ENCODE peak calls at places on chromosomes 3 and 15, in six cellular contexts. One of them, this sample, is unnamed.

GRCh38 chr3:60920519-60920918 is 330.7 kb downstream of the FHIT start:
- DNase-seq in HCEC 1CT: no peak
- DNase-seq in cardiac muscle cell: no peak
- DNase-seq in AG04450: no peak
- DNase-seq in skeletal muscle cell: peak; percentile 4
- DNase-seq in activated naive CD8-positive, alpha-beta T cell treated with anti-CD3 and anti-CD28 coated beads for 36 hours: no peak
- DNase-seq in this sample: no peak

GRCh38 chr3:122754867-122755835 is 38.5 kb downstream of the HSPBAP1 start:
- DNase-seq in HCEC 1CT: peak; percentile 50
- DNase-seq in cardiac muscle cell: peak; percentile 67
- DNase-seq in AG04450: no peak
- DNase-seq in skeletal muscle cell: peak; percentile 5
- DNase-seq in activated naive CD8-positive, alpha-beta T cell treated with anti-CD3 and anti-CD28 coated beads for 36 hours: no peak
- DNase-seq in this sample: no peak

GRCh38 chr15:98612490-98613110 is 35.7 kb upstream of the IGF1R start:
- DNase-seq in HCEC 1CT: no peak
- DNase-seq in cardiac muscle cell: no peak
- DNase-seq in AG04450: no peak
- DNase-seq in skeletal muscle cell: no peak
- DNase-seq in activated naive CD8-positive, alpha-beta T cell treated with anti-CD3 and anti-CD28 coated beads for 36 hours: no peak
- DNase-seq in this sample: no peak

GRCh38 chr3:2661078-2661477 is 449.1 kb downstream of the IL5RA start:
- DNase-seq in HCEC 1CT: peak; percentile 86
- DNase-seq in cardiac muscle cell: no peak
- DNase-seq in AG04450: no peak
- DNase-seq in skeletal muscle cell: no peak
- DNase-seq in activated naive CD8-positive, alpha-beta T cell treated with anti-CD3 and anti-CD28 coated beads for 36 hours: no peak
- DNase-seq in this sample: no peak

GRCh38 chr3:80338366-80338765 is 570.6 kb upstream of the ROBO1 start:
- DNase-seq in HCEC 1CT: no peak
- DNase-seq in cardiac muscle cell: peak; percentile 3
- DNase-seq in AG04450: no peak
- DNase-seq in skeletal muscle cell: peak; percentile 51
- DNase-seq in activated naive CD8-positive, alpha-beta T cell treated with anti-CD3 and anti-CD28 coated beads for 36 hours: no peak
- DNase-seq in this sample: no peak

GRCh38 chr15:61381501-61381900 is 152.4 kb upstream of the RORA start:
- DNase-seq in HCEC 1CT: no peak
- DNase-seq in cardiac muscle cell: no peak
- DNase-seq in AG04450: no peak
- DNase-seq in skeletal muscle cell: no peak
- DNase-seq in activated naive CD8-positive, alpha-beta T cell treated with anti-CD3 and anti-CD28 coated beads for 36 hours: no peak
- DNase-seq in this sample: no peak

GRCh38 chr3:70040386-70040785 is 40.9 kb downstream of the SAMMSON start:
- DNase-seq in HCEC 1CT: no peak
- DNase-seq in cardiac muscle cell: no peak
- DNase-seq in AG04450: no peak
- DNase-seq in skeletal muscle cell: no peak
- DNase-seq in activated naive CD8-positive, alpha-beta T cell treated with anti-CD3 and anti-CD28 coated beads for 36 hours: no peak
- DNase-seq in this sample: no peak

GRCh38 chr3:76436895-76437294 is 603.0 kb upstream of the ROBO2 start:
- DNase-seq in HCEC 1CT: peak; percentile 69
- DNase-seq in cardiac muscle cell: no peak
- DNase-seq in AG04450: no peak
- DNase-seq in skeletal muscle cell: peak; percentile 25
- DNase-seq in activated naive CD8-positive, alpha-beta T cell treated with anti-CD3 and anti-CD28 coated beads for 36 hours: no peak
- DNase-seq in this sample: no peak

GRCh38 chr15:99169769-99170311 is 65.0 kb downstream of the SYNM start:
- DNase-seq in HCEC 1CT: peak; percentile 54
- DNase-seq in cardiac muscle cell: peak; percentile 86
- DNase-seq in AG04450: peak; percentile 47
- DNase-seq in skeletal muscle cell: no peak
- DNase-seq in activated naive CD8-positive, alpha-beta T cell treated with anti-CD3 and anti-CD28 coated beads for 36 hours: no peak
- DNase-seq in this sample: no peak

GRCh38 chr3:41888368-41889076 is 73.4 kb downstream of the ULK4 start:
- DNase-seq in HCEC 1CT: no peak
- DNase-seq in cardiac muscle cell: no peak
- DNase-seq in AG04450: no peak
- DNase-seq in skeletal muscle cell: no peak
- DNase-seq in activated naive CD8-positive, alpha-beta T cell treated with anti-CD3 and anti-CD28 coated beads for 36 hours: no peak
- DNase-seq in this sample: no peak

GRCh38 chr15:88680241-88680910 is 41.6 kb downstream of the ISG20 start:
- DNase-seq in HCEC 1CT: no peak
- DNase-seq in cardiac muscle cell: no peak
- DNase-seq in AG04450: no peak
- DNase-seq in skeletal muscle cell: no peak
- DNase-seq in activated naive CD8-positive, alpha-beta T cell treated with anti-CD3 and anti-CD28 coated beads for 36 hours: no peak
- DNase-seq in this sample: no peak

GRCh38 chr15:42133892-42134502 is 22.4 kb downstream of the PLA2G4F start:
- DNase-seq in HCEC 1CT: peak; percentile 29
- DNase-seq in cardiac muscle cell: peak; percentile 57
- DNase-seq in AG04450: no peak
- DNase-seq in skeletal muscle cell: peak; percentile 1
- DNase-seq in activated naive CD8-positive, alpha-beta T cell treated with anti-CD3 and anti-CD28 coated beads for 36 hours: peak; percentile 64
- DNase-seq in this sample: no peak

GRCh38 chr3:198046120-198046857 is 86.3 kb downstream of the LMLN start:
- DNase-seq in HCEC 1CT: no peak
- DNase-seq in cardiac muscle cell: no peak
- DNase-seq in AG04450: no peak
- DNase-seq in skeletal muscle cell: no peak
- DNase-seq in activated naive CD8-positive, alpha-beta T cell treated with anti-CD3 and anti-CD28 coated beads for 36 hours: no peak
- DNase-seq in this sample: no peak

GRCh38 chr3:186454881-186455703 is 89.1 kb downstream of the CRYGS start:
- DNase-seq in HCEC 1CT: no peak
- DNase-seq in cardiac muscle cell: no peak
- DNase-seq in AG04450: no peak
- DNase-seq in skeletal muscle cell: no peak
- DNase-seq in activated naive CD8-positive, alpha-beta T cell treated with anti-CD3 and anti-CD28 coated beads for 36 hours: no peak
- DNase-seq in this sample: no peak

GRCh38 chr3:13419356-13420050 is 619 bp downstream of the NUP210 start:
- DNase-seq in HCEC 1CT: no peak
- DNase-seq in cardiac muscle cell: no peak
- DNase-seq in AG04450: no peak
- DNase-seq in skeletal muscle cell: no peak
- DNase-seq in activated naive CD8-positive, alpha-beta T cell treated with anti-CD3 and anti-CD28 coated beads for 36 hours: peak; percentile 71
- DNase-seq in this sample: no peak

GRCh38 chr15:86650084-86650483 is 570.4 kb downstream of the AGBL1 start:
- DNase-seq in HCEC 1CT: no peak
- DNase-seq in cardiac muscle cell: no peak
- DNase-seq in AG04450: no peak
- DNase-seq in skeletal muscle cell: no peak
- DNase-seq in activated naive CD8-positive, alpha-beta T cell treated with anti-CD3 and anti-CD28 coated beads for 36 hours: no peak
- DNase-seq in this sample: no peak

GRCh38 chr3:178750639-178751038 is 214.4 kb downstream of the KCNMB2 start:
- DNase-seq in HCEC 1CT: no peak
- DNase-seq in cardiac muscle cell: no peak
- DNase-seq in AG04450: no peak
- DNase-seq in skeletal muscle cell: no peak
- DNase-seq in activated naive CD8-positive, alpha-beta T cell treated with anti-CD3 and anti-CD28 coated beads for 36 hours: no peak
- DNase-seq in this sample: no peak

GRCh38 chr15:40281057-40281850 is 1.6 kb downstream of the ANKRD63 start:
- DNase-seq in HCEC 1CT: no peak
- DNase-seq in cardiac muscle cell: no peak
- DNase-seq in AG04450: no peak
- DNase-seq in skeletal muscle cell: no peak
- DNase-seq in activated naive CD8-positive, alpha-beta T cell treated with anti-CD3 and anti-CD28 coated beads for 36 hours: no peak
- DNase-seq in this sample: no peak

GRCh38 chr3:194275231-194275671 is 75.9 kb downstream of the CPN2 start:
- DNase-seq in HCEC 1CT: no peak
- DNase-seq in cardiac muscle cell: no peak
- DNase-seq in AG04450: no peak
- DNase-seq in skeletal muscle cell: no peak
- DNase-seq in activated naive CD8-positive, alpha-beta T cell treated with anti-CD3 and anti-CD28 coated beads for 36 hours: no peak
- DNase-seq in this sample: no peak

GRCh38 chr3:133659806-133660205 is 1.9 kb downstream of the TOPBP1 start:
- DNase-seq in HCEC 1CT: no peak
- DNase-seq in cardiac muscle cell: no peak
- DNase-seq in AG04450: no peak
- DNase-seq in skeletal muscle cell: no peak
- DNase-seq in activated naive CD8-positive, alpha-beta T cell treated with anti-CD3 and anti-CD28 coated beads for 36 hours: no peak
- DNase-seq in this sample: no peak

GRCh38 chr3:63048927-63049326 is 173.7 kb upstream of the CADPS start:
- DNase-seq in HCEC 1CT: no peak
- DNase-seq in cardiac muscle cell: no peak
- DNase-seq in AG04450: no peak
- DNase-seq in skeletal muscle cell: no peak
- DNase-seq in activated naive CD8-positive, alpha-beta T cell treated with anti-CD3 and anti-CD28 coated beads for 36 hours: no peak
- DNase-seq in this sample: no peak

GRCh38 chr3:113825090-113825489 is 13.5 kb upstream of the GRAMD1C start:
- DNase-seq in HCEC 1CT: peak; percentile 35
- DNase-seq in cardiac muscle cell: peak; percentile 14
- DNase-seq in AG04450: no peak
- DNase-seq in skeletal muscle cell: no peak
- DNase-seq in activated naive CD8-positive, alpha-beta T cell treated with anti-CD3 and anti-CD28 coated beads for 36 hours: no peak
- DNase-seq in this sample: no peak

GRCh38 chr3:136513367-136513766 is 238.8 kb downstream of the STAG1 start:
- DNase-seq in HCEC 1CT: no peak
- DNase-seq in cardiac muscle cell: no peak
- DNase-seq in AG04450: no peak
- DNase-seq in skeletal muscle cell: no peak
- DNase-seq in activated naive CD8-positive, alpha-beta T cell treated with anti-CD3 and anti-CD28 coated beads for 36 hours: no peak
- DNase-seq in this sample: no peak

GRCh38 chr3:72214065-72215048 is 429.4 kb upstream of the PROK2 start:
- DNase-seq in HCEC 1CT: no peak
- DNase-seq in cardiac muscle cell: peak; percentile 90
- DNase-seq in AG04450: no peak
- DNase-seq in skeletal muscle cell: no peak
- DNase-seq in activated naive CD8-positive, alpha-beta T cell treated with anti-CD3 and anti-CD28 coated beads for 36 hours: no peak
- DNase-seq in this sample: no peak

GRCh38 chr15:101488300-101489164 is 975 bp downstream of the PCSK6 start:
- DNase-seq in HCEC 1CT: no peak
- DNase-seq in cardiac muscle cell: no peak
- DNase-seq in AG04450: no peak
- DNase-seq in skeletal muscle cell: no peak
- DNase-seq in activated naive CD8-positive, alpha-beta T cell treated with anti-CD3 and anti-CD28 coated beads for 36 hours: no peak
- DNase-seq in this sample: no peak

GRCh38 chr15:67873777-67874176 is 33.9 kb upstream of the RNU6-1 start:
- DNase-seq in HCEC 1CT: no peak
- DNase-seq in cardiac muscle cell: no peak
- DNase-seq in AG04450: no peak
- DNase-seq in skeletal muscle cell: no peak
- DNase-seq in activated naive CD8-positive, alpha-beta T cell treated with anti-CD3 and anti-CD28 coated beads for 36 hours: no peak
- DNase-seq in this sample: no peak

GRCh38 chr3:184227481-184227935 is 1.9 kb upstream of the VWA5B2 start:
- DNase-seq in HCEC 1CT: peak; percentile 18
- DNase-seq in cardiac muscle cell: peak; percentile 32
- DNase-seq in AG04450: no peak
- DNase-seq in skeletal muscle cell: no peak
- DNase-seq in activated naive CD8-positive, alpha-beta T cell treated with anti-CD3 and anti-CD28 coated beads for 36 hours: peak; percentile 53
- DNase-seq in this sample: no peak

GRCh38 chr15:22811640-22812039 is 25.2 kb downstream of the NIPA1 start:
- DNase-seq in HCEC 1CT: no peak
- DNase-seq in cardiac muscle cell: peak; percentile 30
- DNase-seq in AG04450: no peak
- DNase-seq in skeletal muscle cell: no peak
- DNase-seq in activated naive CD8-positive, alpha-beta T cell treated with anti-CD3 and anti-CD28 coated beads for 36 hours: no peak
- DNase-seq in this sample: no peak

GRCh38 chr3:185702564-185703225 is 116.6 kb downstream of the SENP2 start:
- DNase-seq in HCEC 1CT: no peak
- DNase-seq in cardiac muscle cell: no peak
- DNase-seq in AG04450: no peak
- DNase-seq in skeletal muscle cell: no peak
- DNase-seq in activated naive CD8-positive, alpha-beta T cell treated with anti-CD3 and anti-CD28 coated beads for 36 hours: no peak
- DNase-seq in this sample: no peak

GRCh38 chr15:29686445-29687203 is 135.6 kb downstream of the TJP1 start:
- DNase-seq in HCEC 1CT: no peak
- DNase-seq in cardiac muscle cell: no peak
- DNase-seq in AG04450: no peak
- DNase-seq in skeletal muscle cell: no peak
- DNase-seq in activated naive CD8-positive, alpha-beta T cell treated with anti-CD3 and anti-CD28 coated beads for 36 hours: no peak
- DNase-seq in this sample: peak; percentile 47

GRCh38 chr15:60761505-60761845 is 282.5 kb upstream of the ICE2 start:
- DNase-seq in HCEC 1CT: no peak
- DNase-seq in cardiac muscle cell: no peak
- DNase-seq in AG04450: no peak
- DNase-seq in skeletal muscle cell: no peak
- DNase-seq in activated naive CD8-positive, alpha-beta T cell treated with anti-CD3 and anti-CD28 coated beads for 36 hours: no peak
- DNase-seq in this sample: no peak

GRCh38 chr3:129690406-129690805 is 83.9 kb upstream of the PLXND1 start:
- DNase-seq in HCEC 1CT: peak; percentile 64
- DNase-seq in cardiac muscle cell: peak; percentile 71
- DNase-seq in AG04450: peak; percentile 11
- DNase-seq in skeletal muscle cell: peak; percentile 39
- DNase-seq in activated naive CD8-positive, alpha-beta T cell treated with anti-CD3 and anti-CD28 coated beads for 36 hours: no peak
- DNase-seq in this sample: no peak

GRCh38 chr3:25455316-25456232 is 27.5 kb downstream of the RARB start:
- DNase-seq in HCEC 1CT: no peak
- DNase-seq in cardiac muscle cell: peak; percentile 59
- DNase-seq in AG04450: no peak
- DNase-seq in skeletal muscle cell: peak; percentile 37
- DNase-seq in activated naive CD8-positive, alpha-beta T cell treated with anti-CD3 and anti-CD28 coated beads for 36 hours: no peak
- DNase-seq in this sample: no peak

GRCh38 chr3:46049093-46049492 is 21.8 kb upstream of the XCR1 start:
- DNase-seq in HCEC 1CT: no peak
- DNase-seq in cardiac muscle cell: no peak
- DNase-seq in AG04450: no peak
- DNase-seq in skeletal muscle cell: no peak
- DNase-seq in activated naive CD8-positive, alpha-beta T cell treated with anti-CD3 and anti-CD28 coated beads for 36 hours: no peak
- DNase-seq in this sample: no peak

GRCh38 chr3:187974857-187975257 is 179.1 kb upstream of the LPP start:
- DNase-seq in HCEC 1CT: no peak
- DNase-seq in cardiac muscle cell: no peak
- DNase-seq in AG04450: no peak
- DNase-seq in skeletal muscle cell: no peak
- DNase-seq in activated naive CD8-positive, alpha-beta T cell treated with anti-CD3 and anti-CD28 coated beads for 36 hours: no peak
- DNase-seq in this sample: no peak

GRCh38 chr3:39216176-39216790 is 23.9 kb upstream of the XIRP1 start:
- DNase-seq in HCEC 1CT: no peak
- DNase-seq in cardiac muscle cell: no peak
- DNase-seq in AG04450: no peak
- DNase-seq in skeletal muscle cell: no peak
- DNase-seq in activated naive CD8-positive, alpha-beta T cell treated with anti-CD3 and anti-CD28 coated beads for 36 hours: no peak
- DNase-seq in this sample: no peak